ENCODE peak calls at places on chromosome 7, in four cellular contexts. One of them, this sample, is unnamed.
A peak's percentile ranks its signal among the peaks of the same experiment; 100 is the strongest.

GRCh38 chr7:132991615-132992587 is 90.0 kb downstream of the CHCHD3 start:
- DNase-seq in psoas muscle: no peak
- DNase-seq in tibial artery: no peak
- DNase-seq in SK-N-SH: peak; percentile 14
- DNase-seq in this sample: no peak

GRCh38 chr7:101870361-101871062 is 53.1 kb downstream of the CUX1 start:
- DNase-seq in psoas muscle: no peak
- DNase-seq in SK-N-SH: peak; percentile 54
- DNase-seq in tibial artery: no peak
- DNase-seq in this sample: no peak

GRCh38 chr7:21353388-21353780 is 74.5 kb upstream of the SP4 start:
- DNase-seq in SK-N-SH: no peak
- DNase-seq in psoas muscle: no peak
- DNase-seq in tibial artery: no peak
- DNase-seq in this sample: no peak

GRCh38 chr7:107933386-107934013 is 42.5 kb downstream of the DLD start:
- DNase-seq in tibial artery: no peak
- DNase-seq in psoas muscle: no peak
- DNase-seq in SK-N-SH: no peak
- DNase-seq in this sample: no peak

GRCh38 chr7:148561099-148561498 is 29.5 kb upstream of the C7orf33 start:
- DNase-seq in SK-N-SH: no peak
- DNase-seq in psoas muscle: no peak
- DNase-seq in tibial artery: no peak
- DNase-seq in this sample: no peak

GRCh38 chr7:148374698-148375259 is 215.8 kb upstream of the C7orf33 start:
- DNase-seq in tibial artery: no peak
- DNase-seq in SK-N-SH: no peak
- DNase-seq in psoas muscle: no peak
- DNase-seq in this sample: no peak

GRCh38 chr7:44961844-44962482 is 16.9 kb downstream of the MYO1G start:
- DNase-seq in tibial artery: no peak
- DNase-seq in SK-N-SH: peak; percentile 46
- DNase-seq in psoas muscle: no peak
- DNase-seq in this sample: peak; percentile 47

GRCh38 chr7:85102813-85103350 is 84.0 kb downstream of the SEMA3D start:
- DNase-seq in psoas muscle: no peak
- DNase-seq in SK-N-SH: no peak
- DNase-seq in tibial artery: no peak
- DNase-seq in this sample: no peak

GRCh38 chr7:81690688-81691087 is 79.2 kb downstream of the HGF start:
- DNase-seq in psoas muscle: no peak
- DNase-seq in SK-N-SH: no peak
- DNase-seq in tibial artery: no peak
- DNase-seq in this sample: no peak

GRCh38 chr7:40584667-40585433 is 450.0 kb downstream of the SUGCT start:
- DNase-seq in SK-N-SH: no peak
- DNase-seq in psoas muscle: no peak
- DNase-seq in tibial artery: no peak
- DNase-seq in this sample: no peak

GRCh38 chr7:1555813-1556540 is at the start of gene TMEM184A:
- DNase-seq in psoas muscle: peak; percentile 67
- DNase-seq in SK-N-SH: peak; percentile 88
- DNase-seq in tibial artery: no peak
- DNase-seq in this sample: peak; percentile 91

GRCh38 chr7:13879994-13880686 is 109.3 kb downstream of the ETV1 start:
- DNase-seq in SK-N-SH: no peak
- DNase-seq in tibial artery: no peak
- DNase-seq in psoas muscle: no peak
- DNase-seq in this sample: no peak

GRCh38 chr7:51366930-51367613 is 50.5 kb upstream of the COBL start:
- DNase-seq in SK-N-SH: peak; percentile 81
- DNase-seq in psoas muscle: no peak
- DNase-seq in tibial artery: no peak
- DNase-seq in this sample: no peak

GRCh38 chr7:55209366-55209765 is 155.8 kb upstream of the LANCL2 start:
- DNase-seq in psoas muscle: no peak
- DNase-seq in SK-N-SH: no peak
- DNase-seq in tibial artery: no peak
- DNase-seq in this sample: no peak

GRCh38 chr7:44081266-44081748 is 1.0 kb downstream of the POLM start:
- DNase-seq in SK-N-SH: no peak
- DNase-seq in tibial artery: no peak
- DNase-seq in psoas muscle: peak; percentile 2
- DNase-seq in this sample: no peak

GRCh38 chr7:140136108-140136507 is 40.7 kb downstream of the KDM7A start:
- DNase-seq in tibial artery: no peak
- DNase-seq in psoas muscle: no peak
- DNase-seq in SK-N-SH: no peak
- DNase-seq in this sample: no peak
- H3K27ac ChIP-seq in tibial artery: no peak overlapping the region
- H3K27ac ChIP-seq in psoas muscle: no peak overlapping the region
- H3K27ac ChIP-seq in SK-N-SH: no peak overlapping the region
- H3K27ac ChIP-seq in this sample: no peak overlapping the region

GRCh38 chr7:92053312-92053711 is 81.0 kb downstream of the CYP51A1 start:
- DNase-seq in SK-N-SH: no peak
- DNase-seq in tibial artery: no peak
- DNase-seq in psoas muscle: no peak
- DNase-seq in this sample: no peak

GRCh38 chr7:92057375-92057774 is 76.9 kb downstream of the CYP51A1 start:
- DNase-seq in SK-N-SH: no peak
- DNase-seq in tibial artery: no peak
- DNase-seq in psoas muscle: no peak
- DNase-seq in this sample: no peak

GRCh38 chr7:92051655-92052054 is 82.6 kb downstream of the CYP51A1 start:
- DNase-seq in psoas muscle: no peak
- DNase-seq in SK-N-SH: no peak
- DNase-seq in tibial artery: no peak
- DNase-seq in this sample: no peak

GRCh38 chr7:92056276-92056675 is 78.0 kb downstream of the CYP51A1 start:
- DNase-seq in tibial artery: no peak
- DNase-seq in psoas muscle: no peak
- DNase-seq in SK-N-SH: no peak
- DNase-seq in this sample: no peak

DNA sequence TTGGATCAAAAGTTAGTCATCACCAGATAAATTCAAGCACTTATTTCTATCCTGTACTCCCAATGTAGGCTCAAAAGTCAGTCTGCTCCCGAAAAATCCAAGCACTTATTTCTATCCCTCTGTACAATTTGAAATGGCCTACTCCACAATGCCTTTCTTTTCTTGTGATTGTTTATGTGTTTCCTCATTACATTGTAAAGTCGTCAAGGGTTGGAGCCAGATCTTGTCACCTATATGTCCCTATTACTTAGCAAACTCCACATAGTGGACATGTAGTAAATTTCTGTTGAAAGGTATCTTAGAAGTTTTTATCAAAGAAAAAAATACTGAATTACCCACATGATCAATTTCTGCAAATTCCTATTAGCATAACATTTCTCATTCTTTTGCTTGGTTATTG is 82.1 kb downstream of the CYP51A1 start:
- DNase-seq in tibial artery: no peak
- DNase-seq in SK-N-SH: no peak
- DNase-seq in psoas muscle: no peak
- DNase-seq in this sample: no peak
- H3K27ac ChIP-seq in tibial artery: no peak overlapping the region
- H3K27ac ChIP-seq in SK-N-SH: no peak overlapping the region
- H3K27ac ChIP-seq in psoas muscle: peak overlapping the region; percentile 23
- H3K27ac ChIP-seq in this sample: no peak overlapping the region

DNA sequence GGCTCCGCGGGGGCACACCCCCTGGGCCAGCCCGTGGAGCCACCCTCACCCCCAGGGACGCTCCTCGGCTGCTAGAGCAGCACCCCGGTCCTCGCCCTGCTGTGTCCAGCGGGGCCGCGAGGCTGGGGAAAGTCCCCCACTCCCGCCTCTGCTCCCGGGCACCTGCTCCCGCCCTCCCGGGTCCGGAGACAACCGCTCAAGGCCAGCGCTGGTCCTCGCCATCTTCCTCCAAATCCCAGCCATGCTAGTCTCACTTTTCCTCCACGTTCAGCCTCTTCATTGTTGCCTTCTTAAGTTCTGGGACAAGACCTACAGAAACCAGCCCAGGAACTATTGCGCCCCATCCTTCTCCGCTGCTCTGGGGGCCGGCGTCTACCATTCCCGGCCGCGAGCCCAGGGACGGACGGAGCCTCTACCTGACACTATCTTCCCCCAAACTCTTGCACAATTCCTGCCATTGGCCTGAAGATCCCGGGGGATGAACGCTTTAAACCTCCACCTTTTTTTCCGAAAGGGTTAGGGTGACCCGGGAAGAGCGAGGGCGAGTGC is 4.8 kb upstream of the KCP start:
- DNase-seq in psoas muscle: no peak
- DNase-seq in tibial artery: no peak
- DNase-seq in SK-N-SH: no peak
- DNase-seq in this sample: peak; percentile 40
- H3K27ac ChIP-seq in psoas muscle: no peak overlapping the region
- H3K27ac ChIP-seq in tibial artery: no peak overlapping the region
- H3K27ac ChIP-seq in SK-N-SH: no peak overlapping the region
- H3K27ac ChIP-seq in this sample: no peak overlapping the region

GRCh38 chr7:2665359-2665791 is 22.6 kb upstream of the AMZ1 start:
- DNase-seq in tibial artery: no peak
- DNase-seq in psoas muscle: no peak
- DNase-seq in SK-N-SH: no peak
- DNase-seq in this sample: no peak

GRCh38 chr7:2662273-2663120 is 25.5 kb upstream of the AMZ1 start:
- DNase-seq in psoas muscle: no peak
- DNase-seq in SK-N-SH: no peak
- DNase-seq in tibial artery: no peak
- DNase-seq in this sample: no peak

GRCh38 chr7:2663960-2664359 is 24.0 kb upstream of the AMZ1 start:
- DNase-seq in tibial artery: no peak
- DNase-seq in psoas muscle: no peak
- DNase-seq in SK-N-SH: no peak
- DNase-seq in this sample: no peak

GRCh38 chr7:2661602-2662272 is 26.3 kb upstream of the AMZ1 start:
- DNase-seq in tibial artery: no peak
- DNase-seq in SK-N-SH: peak; percentile 69
- DNase-seq in psoas muscle: no peak
- DNase-seq in this sample: no peak

GRCh38 chr7:2663121-2663886 is 24.7 kb upstream of the AMZ1 start:
- DNase-seq in psoas muscle: peak; percentile 59
- DNase-seq in tibial artery: no peak
- DNase-seq in SK-N-SH: peak; percentile 63
- DNase-seq in this sample: no peak
- H3K27ac ChIP-seq in psoas muscle: no peak overlapping the region
- H3K27ac ChIP-seq in tibial artery: no peak overlapping the region
- H3K27ac ChIP-seq in SK-N-SH: peak overlapping the region; percentile 63
- H3K27ac ChIP-seq in this sample: no peak overlapping the region

GRCh38 chr7:143479055-143479766 is 1.5 kb downstream of the TAS2R41 start:
- DNase-seq in tibial artery: no peak
- DNase-seq in psoas muscle: no peak
- DNase-seq in SK-N-SH: no peak
- DNase-seq in this sample: no peak
- H3K27ac ChIP-seq in tibial artery: no peak overlapping the region
- H3K27ac ChIP-seq in psoas muscle: no peak overlapping the region
- H3K27ac ChIP-seq in SK-N-SH: peak overlapping the region; percentile 72
- H3K27ac ChIP-seq in this sample: no peak overlapping the region

DNA sequence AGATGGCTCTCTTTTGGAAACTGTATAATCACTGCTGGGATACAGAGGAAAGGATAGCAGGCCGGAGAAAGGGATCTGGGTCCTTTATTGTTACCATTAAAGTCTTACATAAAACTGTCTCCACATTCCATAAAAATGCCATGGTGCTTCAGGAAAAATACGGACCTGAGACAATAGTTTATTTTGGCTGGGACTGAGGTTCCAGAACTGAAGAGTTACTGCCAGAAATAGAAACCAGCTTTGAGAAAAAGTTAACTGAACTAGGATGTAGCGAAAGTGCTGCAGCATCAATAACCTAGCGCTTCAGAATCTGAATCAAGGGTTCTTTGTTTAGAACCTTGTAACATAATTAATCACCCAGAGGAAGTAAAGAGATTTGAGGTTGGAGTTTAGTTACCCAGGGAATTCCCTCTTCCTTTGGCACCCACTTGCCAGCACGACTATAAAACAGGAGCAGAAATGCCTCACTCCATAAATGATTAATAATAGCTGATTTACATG is 38.0 kb downstream of the MEOX2 start:
- DNase-seq in SK-N-SH: no peak
- DNase-seq in tibial artery: no peak
- DNase-seq in psoas muscle: no peak
- DNase-seq in this sample: no peak
- H3K27ac ChIP-seq in SK-N-SH: no peak overlapping the region
- H3K27ac ChIP-seq in tibial artery: peak overlapping the region; percentile 48
- H3K27ac ChIP-seq in psoas muscle: no peak overlapping the region
- H3K27ac ChIP-seq in this sample: no peak overlapping the region

DNA sequence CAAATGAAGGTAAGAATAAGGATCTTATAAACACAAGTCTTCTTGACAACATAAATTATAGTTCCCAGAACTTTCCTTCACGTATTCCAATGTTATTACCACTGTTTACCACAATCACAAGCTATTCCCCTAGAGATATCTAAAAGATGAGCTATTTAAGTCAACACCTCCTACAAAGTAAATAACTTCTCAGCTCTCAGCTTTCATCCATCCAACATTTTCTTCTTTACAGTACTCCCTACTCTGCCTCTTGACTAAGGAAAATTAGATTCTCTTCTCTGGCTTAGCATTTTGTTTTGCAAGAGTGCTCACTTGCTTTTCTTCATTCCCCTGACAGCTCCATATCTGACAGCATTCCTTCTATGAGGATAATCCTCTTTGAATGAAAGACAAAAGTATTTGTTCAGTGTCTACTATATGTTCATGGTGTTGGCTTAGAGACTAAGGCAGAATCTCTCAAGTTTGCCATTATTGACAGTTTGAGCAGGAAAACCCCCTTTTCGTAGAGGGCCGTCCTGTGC is 93.0 kb upstream of the IL6 start:
- DNase-seq in SK-N-SH: no peak
- DNase-seq in psoas muscle: no peak
- DNase-seq in tibial artery: no peak
- DNase-seq in this sample: no peak
- H3K27ac ChIP-seq in SK-N-SH: no peak overlapping the region
- H3K27ac ChIP-seq in psoas muscle: no peak overlapping the region
- H3K27ac ChIP-seq in tibial artery: no peak overlapping the region
- H3K27ac ChIP-seq in this sample: no peak overlapping the region

GRCh38 chr7:157470699-157471098 is 133.9 kb downstream of the DNAJB6 start:
- DNase-seq in SK-N-SH: no peak
- DNase-seq in tibial artery: no peak
- DNase-seq in psoas muscle: no peak
- DNase-seq in this sample: no peak
- H3K27ac ChIP-seq in SK-N-SH: no peak overlapping the region
- H3K27ac ChIP-seq in tibial artery: no peak overlapping the region
- H3K27ac ChIP-seq in psoas muscle: no peak overlapping the region
- H3K27ac ChIP-seq in this sample: no peak overlapping the region